ENCODE peak calls at places on chromosomes 3 and 15, in six cellular contexts. P, F, B, Q, G and M are unnamed samples. For H3K4me1, the result is how much of the 10 kb centered on the place peaks cover.

GRCh38 chr15:78942741-78943140 is 2.1 kb downstream of the CTSH start:
- DNase-seq in G (no peak), F (no peak), P (no peak), B (no peak), Q (no peak), M (no peak)

GRCh38 chr15:29128671-29129070 is 141.0 kb downstream of the NSMCE3 start:
- DNase-seq in Q (no peak), B (peak), G (no peak), P (no peak), F (no peak), M (no peak)

GRCh38 chr3:177447938-177448337 is 250.7 kb upstream of the TBL1XR1 start:
- DNase-seq in G (no peak), B (peak), Q (no peak), F (no peak), P (peak), M (no peak)

GRCh38 chr3:132289311-132289710 is 27.9 kb upstream of the ACP3 start:
- DNase-seq in F (no peak), B (no peak), G (no peak), Q (no peak), P (no peak), M (no peak)

GRCh38 chr3:145696011-145696410 is 465.0 kb downstream of the PLOD2 start:
- DNase-seq in P (no peak), G (no peak), B (no peak), F (no peak), Q (no peak), M (no peak)

GRCh38 chr3:152196782-152197181 is 71.9 kb upstream of the MBNL1 start:
- DNase-seq in B (no peak), G (no peak), Q (no peak), P (no peak), F (no peak), M (no peak)

GRCh38 chr3:146159037-146159436 is 1.9 kb downstream of the PLOD2 start:
- DNase-seq in F (no peak), B (no peak), Q (no peak), G (no peak), P (no peak), M (no peak)

GRCh38 chr3:45951946-45952345 is 8.7 kb downstream of the CXCR6 start:
- DNase-seq in G (no peak), B (no peak), P (no peak), Q (no peak), F (no peak), M (no peak)

GRCh38 chr3:10389995-10390394 is 69.1 kb upstream of the SEC13 start:
- DNase-seq in F (no peak), B (no peak), Q (no peak), P (no peak), G (no peak), M (no peak)

GRCh38 chr3:190120161-190121060 is at the start of gene P3H2:
- DNase-seq in G (no peak), Q (peak), B (peak), F (peak), P (peak), M (peak)

GRCh38 chr3:185056908-185057307 is 96.0 kb downstream of the C3orf70 start:
- DNase-seq in F (no peak), P (no peak), Q (no peak), B (no peak), G (no peak), M (no peak)
- H3K4me1 ChIP-seq in F (under half), P (under half), Q (under half), B (under half), G (under half), M (under half)

DNA sequence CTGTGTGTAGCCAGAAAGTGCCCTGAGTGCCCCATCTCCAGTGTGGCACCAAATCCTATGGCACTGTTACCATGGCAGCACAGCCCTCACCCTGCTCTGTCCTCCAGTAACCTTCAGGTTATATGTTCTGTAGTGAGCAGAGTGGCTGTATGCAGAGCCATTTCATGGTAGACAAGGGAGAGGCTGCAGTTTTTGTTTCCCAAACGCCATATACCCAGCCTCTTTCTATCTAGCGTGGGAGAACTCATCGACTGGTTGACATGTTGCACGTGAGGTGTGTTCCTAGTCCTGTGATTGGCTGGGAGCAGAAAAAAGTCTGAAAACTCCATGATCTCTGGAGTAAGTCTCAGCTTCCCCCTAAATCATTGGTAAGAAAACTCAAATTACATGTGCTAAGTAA is 2.0 kb downstream of the SIDT1 start:
- DNase-seq in P (no peak), G (no peak), F (no peak), Q (no peak), B (no peak), M (no peak)
- H3K4me3 ChIP-seq in P (peak), G (peak), F (no peak), Q (no peak), B (no peak), M (no peak)

GRCh38 chr3:58178528-58179234 is 32.1 kb downstream of the DNASE1L3 start:
- DNase-seq in B (no peak), G (no peak), P (no peak), Q (no peak), F (no peak), M (peak)
- H3K4me1 ChIP-seq in B (under half), G (under half), P (under half), Q (under half), F (under half), M (under half)

GRCh38 chr15:59657635-59658125 is 365 bp upstream of the GTF2A2 start:
- DNase-seq in P (no peak), G (no peak), F (no peak), B (peak), Q (no peak), M (no peak)
- H3K4me3 ChIP-seq in P (peak), G (peak), F (peak), B (peak), Q (peak), M (peak)

GRCh38 chr3:128490650-128491070 is 2.3 kb downstream of the GATA2 start:
- DNase-seq in G (no peak), B (peak), Q (no peak), P (peak), F (no peak), M (peak)
- H3K4me1 ChIP-seq in G (half or more), B (under half), Q (half or more), P (under half), F (under half), M (under half)

GRCh38 chr15:100597862-100598261 is 4.1 kb downstream of the LINS1 start:
- DNase-seq in F (no peak), P (no peak), Q (no peak), B (no peak), G (no peak), M (no peak)

GRCh38 chr15:100596792-100597191 is 5.2 kb downstream of the LINS1 start:
- DNase-seq in B (peak), F (no peak), P (no peak), G (peak), Q (no peak), M (peak)

GRCh38 chr15:100595964-100596363 is 6.0 kb downstream of the LINS1 start:
- DNase-seq in G (no peak), P (no peak), B (no peak), Q (no peak), F (no peak), M (no peak)

GRCh38 chr15:100601158-100601557 is 826 bp downstream of the LINS1 start:
- DNase-seq in B (no peak), G (no peak), Q (no peak), P (peak), F (peak), M (peak)

GRCh38 chr15:100598655-100599054 is 3.3 kb downstream of the LINS1 start:
- DNase-seq in B (no peak), Q (no peak), P (no peak), G (no peak), F (no peak), M (no peak)
- H3K4me3 ChIP-seq in B (no peak), Q (no peak), P (no peak), G (no peak), F (no peak), M (no peak)